ENCODE peak calls at places on chromosomes 11 and 22, in four cellular contexts. D is astrocyte, S is PC-9, M is A673. H is an unnamed sample.

GRCh38 chr22:41146573-41146972 is 54.2 kb downstream of the EP300 start:
- DNase-seq in S (no peak), M (no peak), D (no peak), H (no peak)

GRCh38 chr11:36300651-36301050 is 4.6 kb downstream of the PRR5L start:
- DNase-seq in M (no peak), D (peak; percentile 36), S (no peak), H (no peak)

GRCh38 chr22:46673677-46674236 is 53.6 kb downstream of the GRAMD4 start:
- DNase-seq in S (no peak), D (no peak), M (no peak), H (no peak)

GRCh38 chr11:61728940-61729219 is 23.6 kb upstream of the MYRF start:
- DNase-seq in D (peak; percentile 74), M (no peak), S (peak; percentile 82), H (peak; percentile 44)

GRCh38 chr22:28728621-28729313 is 12.9 kb downstream of the CHEK2 start:
- DNase-seq in D (no peak), M (no peak), S (no peak), H (no peak)

GRCh38 chr11:78223320-78223954 is 34.7 kb downstream of the USP35 start:
- DNase-seq in D (no peak), M (no peak), S (no peak), H (no peak)

GRCh38 chr11:36265793-36266628 is 23.2 kb downstream of the COMMD9 start:
- DNase-seq in M (peak; percentile 87), D (peak; percentile 13), S (peak; percentile 63), H (no peak)

GRCh38 chr22:33821290-33821689 is 99.0 kb downstream of the LARGE1 start:
- DNase-seq in M (no peak), S (no peak), D (no peak), H (no peak)

GRCh38 chr11:68444566-68444965 is 16.0 kb upstream of the PPP6R3 start:
- DNase-seq in D (no peak), S (no peak), M (no peak), H (no peak)

GRCh38 chr11:94602430-94603372 is 35.5 kb downstream of the PIWIL4 start:
- DNase-seq in S (peak; percentile 66), D (peak; percentile 67), M (peak; percentile 62), H (no peak)

DNA sequence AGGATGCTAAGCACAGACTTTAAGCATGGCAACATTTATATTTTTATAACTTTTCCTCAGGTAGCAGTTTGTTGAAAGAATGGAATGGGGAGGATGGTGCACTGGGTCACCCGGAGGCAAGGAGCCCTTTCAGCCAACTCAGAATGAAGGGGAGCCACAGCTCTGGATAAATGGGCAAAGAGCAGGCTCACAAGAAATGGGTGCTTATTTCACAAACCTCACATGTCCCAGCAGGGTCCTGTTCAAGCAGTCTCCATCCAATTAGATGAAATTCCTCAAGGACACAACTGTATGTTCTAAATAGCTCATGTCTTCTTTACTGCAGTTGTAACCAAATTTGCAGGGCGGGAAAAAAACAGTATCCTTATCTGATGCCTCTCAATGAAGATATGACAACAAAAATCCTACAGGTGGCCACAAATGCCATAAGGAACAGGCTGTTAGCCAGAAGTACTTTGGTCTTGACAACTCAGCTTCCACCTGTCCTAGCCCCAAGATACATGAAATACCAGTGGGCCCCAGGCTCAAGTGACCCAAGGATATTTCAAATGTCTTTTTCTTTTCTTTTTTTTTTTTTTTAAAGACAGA is 48.2 kb downstream of the MAPK1 start:
- DNase-seq in D (no peak), M (no peak), S (no peak), H (no peak)
- TF ChIP-seq EZH2 in D (no peak), M (no peak), S (no peak), H (no peak)

DNA sequence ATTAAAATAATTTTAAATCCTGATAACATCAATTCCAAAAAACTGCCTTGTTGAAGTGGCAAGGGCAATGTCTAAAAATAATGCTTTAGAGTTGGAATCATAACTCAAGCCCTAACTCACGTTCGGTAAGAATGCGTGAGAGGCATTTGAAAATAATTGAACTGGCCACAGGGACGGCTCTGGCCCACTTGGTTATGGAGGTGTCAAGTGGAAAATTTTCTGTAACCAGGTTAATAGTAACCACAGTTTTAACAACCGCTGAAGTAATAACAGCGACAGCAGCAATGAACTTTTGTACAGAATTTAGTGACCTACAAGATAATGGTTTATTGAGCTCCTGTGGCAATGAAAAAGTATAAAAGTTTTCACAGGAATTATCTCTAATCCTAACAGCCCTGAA is 79.4 kb downstream of the ETS1 start:
- DNase-seq in D (no peak), M (no peak), S (no peak), H (no peak)
- H3K4me1 ChIP-seq in D (peaks cover 69% of the 10 kb centered on the region), M (no peaks in the 10 kb centered on the region), S (peaks cover 54% of the 10 kb centered on the region), H (peaks cover 73% of the 10 kb centered on the region)

DNA sequence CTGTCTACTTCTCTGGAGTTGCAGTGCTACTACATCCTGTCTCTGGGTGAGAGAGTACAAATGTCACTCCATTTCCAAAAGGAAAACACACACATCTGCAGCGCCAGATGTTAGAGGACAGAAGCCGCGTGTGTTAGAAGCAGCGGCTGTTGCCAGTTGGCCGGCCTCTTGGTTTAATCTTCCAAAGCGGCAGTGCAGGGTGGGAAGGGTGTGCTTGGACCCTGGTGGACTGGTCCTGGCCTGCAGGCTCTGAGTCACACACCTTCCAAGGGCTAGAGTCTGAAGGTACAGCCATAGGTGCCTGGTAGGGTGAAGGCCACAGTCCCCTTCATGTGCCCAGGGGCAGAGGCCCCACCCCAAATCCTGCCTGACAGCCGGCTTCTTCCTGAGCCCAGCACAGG is 99.8 kb downstream of the CTTN start:
- DNase-seq in D (no peak), S (no peak), M (no peak), H (no peak)
- TF ChIP-seq EZH2 in D (no peak), S (no peak), M (no peak), H (no peak)

GRCh38 chr22:19884161-19884953 is 29.7 kb upstream of the GNB1L start:
- DNase-seq in D (no peak), S (no peak), M (no peak), H (no peak)
- H3K4me1 ChIP-seq in D (peaks cover 37% of the 10 kb centered on the region), S (peaks cover 39% of the 10 kb centered on the region), M (peaks cover 58% of the 10 kb centered on the region), H (peaks cover 49% of the 10 kb centered on the region)

GRCh38 chr11:130449246-130449990 is 973 bp downstream of the ADAMTS15 start:
- DNase-seq in S (no peak), M (no peak), D (no peak), H (no peak)
- TF ChIP-seq EZH2 in S (no peak), M (peak; percentile 63), D (peak; percentile 54), H (no peak)

H was measured in keratinocyte.